ENCODE peak calls at places on chromosomes 3 and 15, in four cellular contexts. V is H1, U is K562, A is SK-N-SH. F is an unnamed sample.

GRCh38 chr3:19945405-19946290 is 1.2 kb upstream of the RAB5A start:
- DNase-seq in A (no peak), V (no peak), U (peak), F (no peak)

GRCh38 chr3:116306720-116307119 is 138.6 kb downstream of the LSAMP start:
- DNase-seq in A (no peak), V (no peak), U (no peak), F (no peak)

GRCh38 chr15:70856884-70857546 is 3.1 kb upstream of the LARP6 start:
- DNase-seq in V (no peak), U (no peak), A (no peak), F (no peak)

GRCh38 chr3:45204136-45204535 is 22.0 kb downstream of the TMEM158 start:
- DNase-seq in V (no peak), A (no peak), U (no peak), F (no peak)

GRCh38 chr3:44883999-44884431 is 9.6 kb downstream of the TGM4 start:
- DNase-seq in V (no peak), U (no peak), A (peak), F (no peak)

GRCh38 chr3:43866529-43867353 is 176.0 kb downstream of the ABHD5 start:
- DNase-seq in A (no peak), U (no peak), V (no peak), F (no peak)

GRCh38 chr3:31106912-31107311 is 212.5 kb upstream of the GADL1 start:
- DNase-seq in U (no peak), V (no peak), A (no peak), F (no peak)

GRCh38 chr3:111961461-111962269 is 17.2 kb upstream of the ABHD10 start:
- DNase-seq in U (no peak), A (no peak), V (no peak), F (no peak)

GRCh38 chr3:156642750-156643728 is 31.4 kb upstream of the TIPARP start:
- DNase-seq in U (no peak), A (peak), V (no peak), F (no peak)

GRCh38 chr3:188283347-188283746 is 129.4 kb downstream of the LPP start:
- DNase-seq in U (no peak), A (no peak), V (no peak), F (no peak)

GRCh38 chr3:183296944-183297343 is 43.9 kb downstream of the B3GNT5 start:
- DNase-seq in U (no peak), V (no peak), A (no peak), F (no peak)

GRCh38 chr3:18443670-18444596 is 18.8 kb upstream of the SATB1 start:
- DNase-seq in V (no peak), U (no peak), A (peak), F (peak)

GRCh38 chr15:40845036-40845435 is 1.2 kb downstream of the SPINT1 start:
- DNase-seq in V (no peak), A (no peak), U (no peak), F (no peak)

GRCh38 chr3:62044874-62045273 is 328.5 kb downstream of the FEZF2 start:
- DNase-seq in V (no peak), U (no peak), A (no peak), F (no peak)

GRCh38 chr15:92430067-92430435 is 36.4 kb downstream of the ST8SIA2 start:
- DNase-seq in A (peak), U (no peak), V (no peak), F (no peak)

GRCh38 chr3:186519021-186519658 is 25.0 kb downstream of the CRYGS start:
- DNase-seq in V (no peak), U (no peak), A (no peak), F (no peak)

GRCh38 chr15:62390793-62391543 is 225.9 kb upstream of the C2CD4B start:
- DNase-seq in U (peak), V (no peak), A (peak), F (peak)

GRCh38 chr3:185720326-185720725 is 104.5 kb downstream of the IGF2BP2 start:
- DNase-seq in A (no peak), U (no peak), V (no peak), F (no peak)

GRCh38 chr15:33789141-33789540 is 179.2 kb upstream of the CHRM5 start:
- DNase-seq in U (no peak), A (no peak), V (no peak), F (no peak)

GRCh38 chr15:79682851-79683288 is 213.9 kb downstream of the MTHFS start:
- DNase-seq in V (no peak), U (no peak), A (no peak), F (no peak)

GRCh38 chr15:89101302-89102191 is 13.3 kb downstream of the ABHD2 start:
- DNase-seq in V (no peak), A (no peak), U (no peak), F (no peak)

GRCh38 chr3:46239301-46239938 is 2.8 kb upstream of the CCR3 start:
- DNase-seq in V (no peak), A (no peak), U (no peak), F (no peak)

GRCh38 chr3:195762611-195763247 is 42.0 kb downstream of the MUC20 start:
- DNase-seq in V (no peak), U (no peak), A (peak), F (no peak)

GRCh38 chr15:66524801-66525200 is 19.7 kb downstream of the ZWILCH start:
- DNase-seq in A (no peak), U (no peak), V (no peak), F (no peak)

GRCh38 chr15:81940467-81941451 is 105.1 kb downstream of the MEX3B start:
- DNase-seq in V (no peak), U (peak), A (no peak), F (no peak)

GRCh38 chr3:100207886-100208285 is 52.9 kb upstream of the TBC1D23 start:
- DNase-seq in U (no peak), A (no peak), V (no peak), F (no peak)

GRCh38 chr3:33060609-33061337 is 36.2 kb downstream of the GLB1 start:
- DNase-seq in A (no peak), U (no peak), V (no peak), F (no peak)

GRCh38 chr3:18211116-18211515 is 214.0 kb downstream of the SATB1 start:
- DNase-seq in A (no peak), U (no peak), V (no peak), F (no peak)

GRCh38 chr3:136535906-136536305 is 216.3 kb downstream of the STAG1 start:
- DNase-seq in A (no peak), U (no peak), V (no peak), F (no peak)

GRCh38 chr15:90306560-90306959 is 41.1 kb downstream of the NGRN start:
- DNase-seq in V (no peak), A (no peak), U (no peak), F (no peak)

GRCh38 chr3:168511428-168512014 is 415.8 kb upstream of the GOLIM4 start:
- DNase-seq in A (peak), V (no peak), U (no peak), F (no peak)

DNA sequence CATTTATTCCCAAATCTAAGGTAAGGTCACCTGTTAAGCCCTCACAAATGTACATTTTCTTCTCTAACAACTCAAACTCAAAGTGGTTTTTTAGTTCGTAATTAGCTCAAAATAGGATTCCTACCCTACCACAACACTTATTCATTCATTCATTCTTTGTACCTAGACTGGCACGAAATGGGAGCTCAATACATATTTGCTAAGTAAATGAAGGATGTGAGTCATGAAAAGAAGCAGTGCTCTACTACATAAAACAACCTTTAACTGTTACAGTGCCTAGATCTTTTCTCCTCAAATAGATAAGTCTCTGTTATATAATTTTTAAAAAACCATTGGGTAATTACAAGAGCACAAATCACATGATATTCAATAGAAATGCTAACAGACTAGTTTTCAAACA is 13.1 kb downstream of the RSL24D1 start:
- DNase-seq in U (no peak), V (no peak), A (no peak), F (no peak)
- TF ChIP-seq TEAD4 in U (no peak), V (no peak), A (no peak), F (no peak)

GRCh38 chr3:63911901-63912767 is at the start of gene SCAANT1:
- DNase-seq in A (peak), U (peak), V (peak), F (peak)

GRCh38 chr3:63910873-63911272 is 1.3 kb downstream of the SCAANT1 start:
- DNase-seq in A (no peak), V (no peak), U (no peak), F (no peak)

GRCh38 chr3:63912768-63913588 is 795 bp upstream of the SCAANT1 start:
- DNase-seq in A (peak), U (peak), V (no peak), F (peak)

GRCh38 chr3:63909431-63909830 is 2.8 kb downstream of the SCAANT1 start:
- DNase-seq in V (no peak), A (no peak), U (no peak), F (no peak)

GRCh38 chr3:63911395-63911900 is 735 bp downstream of the SCAANT1 start:
- DNase-seq in U (peak), A (no peak), V (no peak), F (no peak)
- TF ChIP-seq USF2 in U (no peak), A (no peak), V (no peak), F (no peak)

DNA sequence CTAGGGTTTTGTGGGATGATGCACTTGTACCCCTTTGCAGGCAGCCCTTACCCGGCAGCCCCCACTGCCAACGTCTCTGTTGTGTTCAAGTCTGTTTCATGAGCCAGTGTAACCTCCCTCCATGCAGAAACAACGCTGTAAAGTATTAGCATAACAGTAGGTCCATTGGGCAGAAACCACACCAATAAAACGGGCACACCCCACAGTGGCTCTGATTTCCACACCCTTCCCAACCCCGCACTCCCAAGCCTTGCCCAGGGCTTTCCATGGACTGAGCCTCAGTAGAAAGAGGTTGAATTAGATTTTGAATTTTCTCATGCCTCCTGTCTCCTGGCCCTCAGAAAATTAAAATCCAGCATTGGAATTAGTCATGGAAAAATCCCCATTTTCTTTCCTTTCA is 124.5 kb downstream of the CACNA1D start:
- DNase-seq in V (no peak), U (no peak), A (no peak), F (no peak)
- TF ChIP-seq TEAD4 in V (no peak), U (no peak), A (no peak), F (no peak)

GRCh38 chr15:25060472-25060803 is 105.7 kb downstream of the SNRPN start:
- DNase-seq in V (no peak), A (no peak), U (no peak), F (no peak)

GRCh38 chr15:25061808-25062550 is 107.2 kb downstream of the SNRPN start:
- DNase-seq in V (no peak), U (no peak), A (no peak), F (no peak)

GRCh38 chr15:25065286-25065685 is 110.5 kb downstream of the SNRPN start:
- DNase-seq in V (no peak), A (no peak), U (no peak), F (no peak)

GRCh38 chr15:25060996-25061620 is 106.3 kb downstream of the SNRPN start:
- DNase-seq in U (no peak), A (no peak), V (no peak), F (no peak)

GRCh38 chr15:25062551-25063430 is 108.0 kb downstream of the SNRPN start:
- DNase-seq in U (no peak), V (no peak), A (no peak), F (no peak)
- TF ChIP-seq USF2 in U (no peak), V (no peak), A (no peak), F (no peak)

DNA sequence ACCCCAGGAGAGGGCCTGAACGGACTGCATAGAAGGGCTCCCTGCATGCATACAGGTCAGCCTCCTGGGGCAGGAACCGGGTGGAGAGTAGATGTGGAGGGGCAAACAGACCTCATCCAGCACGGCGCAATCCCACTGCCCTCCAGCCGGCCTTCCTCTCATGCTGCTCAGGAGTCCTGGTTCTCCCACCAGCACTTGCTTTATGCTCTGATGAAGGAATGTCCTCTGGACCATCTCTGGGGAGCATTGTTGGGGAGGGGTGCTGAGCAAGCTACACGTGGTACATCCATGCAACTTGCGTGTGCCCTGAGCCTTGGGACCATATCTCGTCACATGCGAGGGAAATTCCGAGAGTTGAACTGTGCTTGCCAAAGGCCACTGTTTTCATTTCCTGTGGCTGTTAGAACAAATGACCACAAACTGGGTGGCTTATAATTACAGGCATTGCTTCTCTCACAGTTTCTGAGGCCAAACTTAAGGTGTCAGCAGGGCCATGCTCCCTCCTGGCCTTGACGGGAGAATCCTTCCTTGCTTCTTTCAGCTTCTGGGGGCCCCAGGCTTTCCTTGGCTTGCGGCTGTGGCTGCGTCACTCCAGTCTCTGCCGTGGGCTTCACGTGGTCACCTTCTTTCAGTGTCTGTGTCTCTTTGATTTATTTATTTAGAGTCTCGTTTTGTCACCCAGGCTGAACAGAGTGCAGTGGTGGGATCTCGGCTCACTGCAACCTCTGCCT is 12.2 kb downstream of the SELENOS start:
- DNase-seq in V (no peak), A (no peak), U (no peak), F (no peak)
- TF ChIP-seq TEAD4 in V (no peak), A (no peak), U (no peak), F (no peak)

DNA sequence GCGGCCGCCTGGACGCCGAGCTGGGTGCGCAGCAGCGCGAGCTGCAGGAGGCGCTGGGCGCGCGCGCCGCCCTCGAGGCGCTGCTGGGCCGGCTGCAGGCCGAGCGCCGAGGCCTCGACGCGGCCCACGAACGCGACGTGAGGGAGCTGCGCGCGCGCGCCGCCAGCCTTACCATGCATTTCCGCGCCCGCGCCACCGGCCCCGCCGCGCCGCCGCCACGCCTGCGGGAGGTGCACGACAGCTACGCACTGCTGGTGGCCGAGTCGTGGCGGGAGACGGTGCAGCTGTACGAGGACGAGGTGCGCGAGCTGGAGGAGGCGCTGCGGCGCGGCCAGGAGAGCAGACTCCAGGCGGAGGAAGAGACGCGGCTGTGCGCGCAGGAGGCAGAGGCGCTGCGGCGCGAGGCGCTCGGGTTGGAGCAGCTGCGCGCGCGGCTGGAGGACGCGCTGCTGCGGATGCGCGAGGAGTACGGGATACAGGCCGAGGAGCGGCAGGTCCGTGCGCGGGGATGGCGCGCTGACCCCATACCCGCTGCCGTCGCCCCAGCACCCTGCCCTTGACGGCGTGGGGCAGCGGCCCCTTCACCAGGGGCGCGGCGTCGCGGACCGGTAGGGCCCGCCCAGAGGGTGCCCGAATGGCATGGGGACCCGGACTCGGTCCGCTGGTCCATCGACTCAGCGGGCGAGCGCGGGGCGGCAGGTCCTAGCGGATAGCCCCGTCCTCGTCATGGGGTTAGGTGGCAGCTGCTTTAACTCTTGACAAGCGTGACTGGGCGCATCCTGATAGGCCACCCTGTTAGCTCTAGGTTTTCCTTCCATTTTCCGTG is 849 bp downstream of the SYNM start:
- DNase-seq in V (no peak), A (peak), U (no peak), F (peak)
- TF ChIP-seq USF2 in V (no peak), A (no peak), U (no peak), F (peak)

DNA sequence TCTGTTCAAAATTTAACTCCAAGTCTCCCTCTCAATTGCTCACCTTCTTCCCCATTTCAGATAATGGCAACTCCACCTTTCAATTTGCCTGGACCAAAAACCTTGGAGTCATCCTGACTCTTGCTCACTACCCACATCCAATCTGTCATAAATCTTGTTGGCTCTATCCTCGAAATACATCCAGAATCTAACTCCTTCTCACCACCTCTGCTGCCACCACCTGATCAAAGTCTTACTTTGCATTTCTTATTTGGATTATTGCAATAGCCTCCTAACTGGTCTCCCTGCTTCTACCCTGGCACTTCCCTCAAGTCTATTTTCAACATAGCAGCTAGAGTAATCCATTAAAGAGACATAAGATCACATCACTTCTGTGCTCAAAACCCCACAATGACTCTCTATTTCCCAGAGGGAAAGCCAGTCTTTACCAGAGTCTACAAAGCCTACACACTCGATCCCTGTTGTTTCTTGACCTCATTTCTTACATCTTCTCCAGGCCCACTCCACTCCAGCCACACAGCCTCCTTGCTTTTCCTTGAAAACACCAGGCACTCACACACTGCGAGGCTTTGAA is 86.6 kb downstream of the GPR156 start:
- DNase-seq in A (no peak), U (peak), V (no peak), F (no peak)
- TF ChIP-seq TEAD4 in A (no peak), U (no peak), V (no peak), F (no peak)

GRCh38 chr3:79030157-79030556 is 737.6 kb downstream of the ROBO1 start:
- DNase-seq in V (no peak), A (no peak), U (no peak), F (no peak)

GRCh38 chr3:79032686-79033318 is 735.0 kb downstream of the ROBO1 start:
- DNase-seq in U (peak), A (peak), V (no peak), F (no peak)

GRCh38 chr3:79028916-79029315 is 738.9 kb downstream of the ROBO1 start:
- DNase-seq in U (no peak), V (no peak), A (no peak), F (no peak)

DNA sequence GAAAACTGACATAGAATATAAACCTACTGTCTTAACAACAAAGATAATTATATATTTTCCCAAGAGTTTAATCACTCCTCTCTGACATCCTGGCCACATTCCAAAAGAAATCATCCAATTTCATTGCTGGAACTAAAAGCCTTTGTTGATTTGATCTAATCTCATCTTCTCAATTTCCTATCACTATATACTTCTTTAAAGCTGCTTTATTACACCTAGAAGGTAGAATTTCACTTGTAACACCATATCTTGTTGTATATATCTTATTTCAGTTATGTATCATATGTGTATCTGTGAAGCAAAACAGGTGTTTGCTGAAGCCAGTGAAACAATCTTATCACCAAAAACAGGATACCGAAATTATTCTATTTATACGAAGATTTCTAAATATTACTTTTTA is 740.2 kb downstream of the ROBO1 start:
- DNase-seq in A (no peak), V (no peak), U (no peak), F (no peak)
- TF ChIP-seq USF2 in A (no peak), V (no peak), U (no peak), F (no peak)

F was measured in WTC11.